ENCODE peak calls at places on chromosomes 4 and X, in eight cellular contexts. A is progenitor cell of endocrine pancreas, Q is right cardiac atrium, X is NCI-H748 treated with DMSO at 0.1 percent for 48 hours, S is NCI-H524, D is AG08396, Z is cardiac muscle cell, F is HEK293T. U is an unnamed sample.

GRCh38 chrX:72094894-72095293 is 36.8 kb downstream of the RTL5 start:
- DNase-seq in A (no peak), Q (peak; percentile 79), X (peak; percentile 26), S (peak; percentile 56), D (peak; percentile 16), Z (peak; percentile 54), F (no peak), U (peak; percentile 67)

GRCh38 chr4:139511320-139511719 is 44.7 kb downstream of the SETD7 start:
- DNase-seq in A (no peak), Q (no peak), X (no peak), S (no peak), D (no peak), Z (peak; percentile 39), F (no peak), U (no peak)

GRCh38 chr4:41290486-41290885 is 33.8 kb downstream of the UCHL1 start:
- DNase-seq in A (no peak), Q (peak; percentile 58), X (no peak), S (no peak), D (no peak), Z (no peak), F (no peak), U (no peak)

GRCh38 chr4:181619651-181620050 is 623.6 kb upstream of the TENM3 start:
- DNase-seq in A (no peak), Q (no peak), X (no peak), S (no peak), D (no peak), Z (no peak), F (no peak), U (no peak)

GRCh38 chr4:170079981-170080380 is 9.8 kb downstream of the AADAT start:
- DNase-seq in A (no peak), Q (no peak), X (no peak), S (no peak), D (no peak), Z (no peak), F (no peak), U (no peak)

GRCh38 chr4:150108693-150109092 is 30.4 kb downstream of the DCLK2 start:
- DNase-seq in A (no peak), Q (no peak), X (no peak), S (no peak), D (no peak), Z (no peak), F (no peak), U (no peak)

GRCh38 chr4:20696815-20697214 is 3.4 kb upstream of the PACRGL start:
- DNase-seq in A (no peak), Q (no peak), X (no peak), S (no peak), D (no peak), Z (no peak), F (no peak), U (no peak)

GRCh38 chr4:75673959-75674328 is 733 bp upstream of the G3BP2 start:
- DNase-seq in A (no peak), Q (no peak), X (no peak), S (no peak), D (no peak), Z (peak; percentile 73), F (no peak), U (no peak)

GRCh38 chr4:107683873-107684272 is 36.2 kb downstream of the PAPSS1 start:
- DNase-seq in A (no peak), Q (no peak), X (no peak), S (no peak), D (no peak), Z (no peak), F (no peak), U (no peak)

GRCh38 chrX:39039890-39040289 is 238.6 kb downstream of the MID1IP1 start:
- DNase-seq in A (no peak), Q (no peak), X (no peak), S (no peak), D (no peak), Z (no peak), F (no peak), U (no peak)

GRCh38 chrX:79366888-79367749 is at the start of gene ITM2A:
- DNase-seq in A (no peak), Q (peak; percentile 82), X (no peak), S (no peak), D (no peak), Z (peak; percentile 19), F (no peak), U (no peak)

GRCh38 chrX:48626401-48627298 is 29.4 kb downstream of the WDR13 start:
- DNase-seq in A (no peak), Q (no peak), X (no peak), S (no peak), D (no peak), Z (no peak), F (no peak), U (no peak)

GRCh38 chrX:150873616-150874015 is 24.9 kb downstream of the CD99L2 start:
- DNase-seq in A (no peak), Q (peak; percentile 45), X (no peak), S (no peak), D (no peak), Z (no peak), F (no peak), U (no peak)

GRCh38 chr4:148749403-148749802 is 307.2 kb upstream of the NR3C2 start:
- DNase-seq in A (no peak), Q (no peak), X (no peak), S (no peak), D (no peak), Z (no peak), F (no peak), U (no peak)

GRCh38 chr4:150255610-150256580 is 177.7 kb downstream of the DCLK2 start:
- DNase-seq in A (no peak), Q (peak; percentile 81), X (no peak), S (no peak), D (no peak), Z (peak; percentile 50), F (no peak), U (no peak)

GRCh38 chr4:140703463-140703862 is 52.7 kb downstream of the TBC1D9 start:
- DNase-seq in A (no peak), Q (no peak), X (no peak), S (no peak), D (no peak), Z (peak; percentile 48), F (no peak), U (no peak)

GRCh38 chr4:39365931-39366771 is at the start of gene RFC1:
- DNase-seq in A (peak; percentile 90), Q (peak; percentile 98), X (peak; percentile 20), S (peak; percentile 88), D (peak; percentile 89), Z (peak; percentile 95), F (peak; percentile 80), U (peak; percentile 79)

GRCh38 chr4:104969394-104970066 is 177.1 kb upstream of the TET2 start:
- DNase-seq in A (no peak), Q (no peak), X (no peak), S (no peak), D (no peak), Z (no peak), F (no peak), U (no peak)

GRCh38 chr4:41179086-41179374 is 35.3 kb downstream of the APBB2 start:
- DNase-seq in A (no peak), Q (no peak), X (no peak), S (no peak), D (no peak), Z (no peak), F (no peak), U (no peak)